ENCODE peak calls at places on chromosome 11, in seven cellular contexts. A is BE2C, J is choroid plexus epithelial cell, K is A549, Z is fibroblast of mammary gland, V is BJ, T is cardiac fibroblast. R is an unnamed sample.

GRCh38 chr11:57491371-57492061 is 24.0 kb downstream of the SLC43A1 start:
- DNase-seq in A (peak), J (peak), K (peak), Z (peak), V (no peak), T (peak), R (peak)

GRCh38 chr11:3920148-3920852 is 64.8 kb downstream of the STIM1 start:
- DNase-seq in A (no peak), J (peak), K (peak), Z (peak), V (peak), T (peak), R (peak)

GRCh38 chr11:2812371-2812991 is 73.1 kb downstream of the CDKN1C start:
- DNase-seq in A (no peak), J (peak), K (no peak), Z (no peak), V (no peak), T (no peak), R (no peak)

GRCh38 chr11:87459351-87459750 is 421.6 kb downstream of the TMEM135 start:
- DNase-seq in A (no peak), J (no peak), K (no peak), Z (no peak), V (no peak), T (no peak), R (no peak)

GRCh38 chr11:31529701-31530100 is 20.1 kb downstream of the ELP4 start:
- DNase-seq in A (no peak), J (no peak), K (no peak), Z (no peak), V (no peak), T (no peak), R (no peak)

GRCh38 chr11:29306527-29306926 is 710.3 kb downstream of the KCNA4 start:
- DNase-seq in A (no peak), J (peak), K (no peak), Z (peak), V (peak), T (peak), R (no peak)

GRCh38 chr11:61061081-61061826 is 41.0 kb upstream of the CD5 start:
- DNase-seq in A (no peak), J (peak), K (no peak), Z (peak), V (no peak), T (peak), R (peak)

GRCh38 chr11:115606223-115607220 is 102.3 kb upstream of the CADM1 start:
- DNase-seq in A (peak), J (peak), K (no peak), Z (no peak), V (no peak), T (no peak), R (no peak)

GRCh38 chr11:2950825-2951224 is 21.6 kb upstream of the PHLDA2 start:
- DNase-seq in A (no peak), J (peak), K (no peak), Z (no peak), V (no peak), T (no peak), R (no peak)

GRCh38 chr11:117820071-117820470 is 4.5 kb downstream of the FXYD2 start:
- DNase-seq in A (no peak), J (no peak), K (no peak), Z (no peak), V (no peak), T (no peak), R (no peak)

GRCh38 chr11:41281131-41281742 is 178.2 kb downstream of the LRRC4C start:
- DNase-seq in A (no peak), J (peak), K (no peak), Z (no peak), V (peak), T (no peak), R (no peak)

GRCh38 chr11:75024068-75024449 is 35.3 kb downstream of the NEU3 start:
- DNase-seq in A (no peak), J (no peak), K (no peak), Z (no peak), V (no peak), T (no peak), R (no peak)

GRCh38 chr11:20488352-20488751 is 100.8 kb downstream of the PRMT3 start:
- DNase-seq in A (peak), J (no peak), K (no peak), Z (no peak), V (no peak), T (no peak), R (no peak)

GRCh38 chr11:121930004-121930965 is 185.7 kb downstream of the BLID start:
- DNase-seq in A (no peak), J (peak), K (no peak), Z (peak), V (no peak), T (peak), R (no peak)

GRCh38 chr11:31813242-31813960 is 2.3 kb upstream of the PAX6 start:
- DNase-seq in A (no peak), J (no peak), K (no peak), Z (no peak), V (no peak), T (no peak), R (no peak)

GRCh38 chr11:37512156-37512780 is 914.2 kb upstream of the RAG2 start:
- DNase-seq in A (no peak), J (peak), K (no peak), Z (peak), V (no peak), T (peak), R (peak)

GRCh38 chr11:2987881-2988280 is 4.2 kb downstream of the NAP1L4 start:
- DNase-seq in A (no peak), J (no peak), K (no peak), Z (no peak), V (no peak), T (no peak), R (no peak)

GRCh38 chr11:66467034-66467659 is 442 bp downstream of the PELI3 start:
- DNase-seq in A (no peak), J (peak), K (peak), Z (no peak), V (no peak), T (peak), R (peak)

DNA sequence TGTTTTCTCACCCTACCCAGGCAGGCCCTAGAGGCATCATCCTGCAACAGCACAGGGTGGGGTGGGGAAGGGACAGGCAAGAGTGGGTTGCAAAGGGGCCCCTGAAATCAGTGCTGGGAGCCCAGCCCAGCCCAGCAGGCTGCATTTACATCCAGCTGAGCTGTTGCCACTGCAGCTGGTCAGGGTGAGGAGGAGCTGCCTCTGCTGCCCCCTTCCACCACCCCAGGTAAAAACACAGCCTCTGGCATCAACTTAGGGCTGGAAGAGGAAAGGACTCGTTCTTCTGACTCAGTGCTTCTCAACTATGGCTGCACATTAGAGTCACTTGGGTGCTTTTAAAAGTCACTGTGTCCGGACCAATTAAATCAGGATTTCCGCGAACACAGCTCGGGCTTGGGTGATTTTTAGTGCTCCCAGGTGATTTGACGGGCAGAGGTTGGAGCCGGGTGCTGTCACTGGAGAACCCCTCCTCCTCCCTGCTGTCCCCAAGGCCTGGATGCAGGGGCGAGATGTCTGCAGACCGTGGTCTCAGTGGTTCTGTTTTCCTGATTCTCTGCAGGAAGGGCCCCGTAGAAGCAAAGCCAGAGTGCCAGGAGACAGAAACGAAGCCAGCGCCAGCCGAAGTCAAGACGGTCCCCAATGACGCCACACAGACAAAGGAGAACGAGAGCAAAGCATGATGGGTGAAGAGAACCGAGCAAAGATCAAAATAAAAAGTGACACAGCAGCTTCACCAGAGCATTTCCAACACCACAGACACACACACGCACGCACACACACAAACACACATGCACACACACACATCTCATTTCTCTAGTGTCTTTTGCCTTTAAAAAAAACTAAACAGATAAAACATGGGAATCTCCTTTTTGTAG is 39.4 kb upstream of the TTC12 start:
- DNase-seq in A (peak), J (peak), K (peak), Z (no peak), V (no peak), T (no peak), R (peak)
- TF ChIP-seq CTCF in A (peak), J (peak), K (no peak), Z (no peak), V (no peak), T (no peak), R (peak)

GRCh38 chr11:73333173-73333572 is 25.1 kb downstream of the ARHGEF17 start:
- DNase-seq in A (no peak), J (no peak), K (no peak), Z (no peak), V (no peak), T (no peak), R (no peak)

GRCh38 chr11:73331138-73331916 is 23.3 kb downstream of the ARHGEF17 start:
- DNase-seq in A (no peak), J (peak), K (no peak), Z (no peak), V (no peak), T (no peak), R (no peak)

GRCh38 chr11:73327812-73328364 is 19.8 kb downstream of the ARHGEF17 start:
- DNase-seq in A (no peak), J (no peak), K (no peak), Z (no peak), V (no peak), T (no peak), R (no peak)

GRCh38 chr11:73333626-73334199 is 25.6 kb downstream of the ARHGEF17 start:
- DNase-seq in A (no peak), J (no peak), K (no peak), Z (peak), V (no peak), T (no peak), R (no peak)

GRCh38 chr11:73330569-73331093 is 22.6 kb downstream of the ARHGEF17 start:
- DNase-seq in A (peak), J (peak), K (peak), Z (peak), V (no peak), T (peak), R (no peak)
- TF ChIP-seq CTCF in A (peak), J (peak), K (no peak), Z (peak), V (peak), T (peak), R (no peak)

GRCh38 chr11:68044145-68044813 is 5.5 kb downstream of the TCIRG1 start:
- DNase-seq in A (peak), J (no peak), K (no peak), Z (no peak), V (no peak), T (no peak), R (no peak)
- TF ChIP-seq CTCF in A (peak), J (peak), K (no peak), Z (no peak), V (no peak), T (no peak), R (no peak)

GRCh38 chr11:99814738-99815137 is 794.0 kb downstream of the CNTN5 start:
- DNase-seq in A (no peak), J (peak), K (peak), Z (no peak), V (no peak), T (no peak), R (no peak)
- TF ChIP-seq CTCF in A (peak), J (peak), K (no peak), Z (no peak), V (no peak), T (no peak), R (no peak)

GRCh38 chr11:46249103-46249942 is 28.1 kb upstream of the CREB3L1 start:
- DNase-seq in A (no peak), J (peak), K (no peak), Z (peak), V (no peak), T (peak), R (no peak)

GRCh38 chr11:46248270-46249102 is 29.0 kb upstream of the CREB3L1 start:
- DNase-seq in A (no peak), J (peak), K (peak), Z (peak), V (peak), T (peak), R (no peak)

GRCh38 chr11:46246514-46246913 is 30.9 kb upstream of the CREB3L1 start:
- DNase-seq in A (no peak), J (peak), K (no peak), Z (peak), V (no peak), T (peak), R (no peak)

GRCh38 chr11:46247090-46247489 is 30.4 kb upstream of the CREB3L1 start:
- DNase-seq in A (no peak), J (no peak), K (no peak), Z (peak), V (no peak), T (peak), R (no peak)

DNA sequence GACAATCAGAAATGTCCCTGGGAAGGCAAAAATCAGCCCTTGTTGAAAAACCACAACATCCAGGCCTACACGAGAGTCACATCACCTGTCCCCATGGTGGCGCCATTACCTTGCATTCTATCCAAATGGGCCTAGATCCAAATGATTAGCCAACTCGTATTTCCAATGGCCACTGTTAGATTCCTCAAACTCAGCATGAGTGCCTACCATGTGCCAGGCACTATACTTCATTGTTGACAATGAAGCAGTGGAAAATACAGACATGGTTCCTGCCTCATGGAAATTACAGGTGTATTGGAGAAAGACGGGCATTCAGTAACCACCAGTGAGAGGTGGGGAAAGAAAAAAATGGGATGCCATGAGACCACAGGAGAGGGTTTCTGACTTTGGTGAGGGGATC is 29.8 kb upstream of the CREB3L1 start:
- DNase-seq in A (peak), J (peak), K (peak), Z (peak), V (no peak), T (peak), R (peak)
- TF ChIP-seq CTCF in A (peak), J (peak), K (peak), Z (peak), V (no peak), T (peak), R (peak)

GRCh38 chr11:6594142-6594768 is 9.2 kb downstream of the RRP8 start:
- DNase-seq in A (no peak), J (no peak), K (no peak), Z (no peak), V (no peak), T (no peak), R (no peak)
- TF ChIP-seq CTCF in A (no peak), J (no peak), K (no peak), Z (no peak), V (no peak), T (no peak), R (no peak)

GRCh38 chr11:7691759-7692334 is 14.4 kb downstream of the OVCH2 start:
- DNase-seq in A (no peak), J (peak), K (no peak), Z (no peak), V (no peak), T (no peak), R (no peak)

GRCh38 chr11:7689239-7689638 is 15.9 kb upstream of the CYB5R2 start:
- DNase-seq in A (no peak), J (no peak), K (no peak), Z (no peak), V (no peak), T (no peak), R (no peak)

GRCh38 chr11:7688238-7688826 is 15.0 kb upstream of the CYB5R2 start:
- DNase-seq in A (no peak), J (peak), K (peak), Z (peak), V (no peak), T (peak), R (peak)

GRCh38 chr11:7687386-7687785 is 14.1 kb upstream of the CYB5R2 start:
- DNase-seq in A (no peak), J (no peak), K (no peak), Z (no peak), V (no peak), T (no peak), R (no peak)

DNA sequence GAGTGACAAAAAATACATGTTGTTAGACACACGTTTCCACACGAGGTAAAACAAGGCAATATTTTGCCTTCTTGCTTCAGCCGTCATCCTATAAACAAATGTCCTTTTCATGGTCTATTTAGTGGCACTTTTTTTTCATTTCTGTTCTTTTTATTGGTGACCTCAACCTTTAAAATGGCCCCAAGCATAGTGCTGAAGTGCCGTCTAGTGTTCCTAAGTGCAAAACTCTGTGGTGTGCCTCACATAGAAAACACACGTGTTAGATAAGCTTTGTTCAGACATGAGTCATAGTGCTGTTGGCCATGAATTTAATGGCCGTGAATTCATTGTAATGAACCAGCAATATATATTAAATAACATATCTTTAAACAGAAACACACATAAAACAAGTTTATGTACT is 15.6 kb downstream of the OVCH2 start:
- DNase-seq in A (no peak), J (no peak), K (no peak), Z (peak), V (no peak), T (peak), R (no peak)
- TF ChIP-seq CTCF in A (no peak), J (no peak), K (no peak), Z (peak), V (no peak), T (peak), R (no peak)

DNA sequence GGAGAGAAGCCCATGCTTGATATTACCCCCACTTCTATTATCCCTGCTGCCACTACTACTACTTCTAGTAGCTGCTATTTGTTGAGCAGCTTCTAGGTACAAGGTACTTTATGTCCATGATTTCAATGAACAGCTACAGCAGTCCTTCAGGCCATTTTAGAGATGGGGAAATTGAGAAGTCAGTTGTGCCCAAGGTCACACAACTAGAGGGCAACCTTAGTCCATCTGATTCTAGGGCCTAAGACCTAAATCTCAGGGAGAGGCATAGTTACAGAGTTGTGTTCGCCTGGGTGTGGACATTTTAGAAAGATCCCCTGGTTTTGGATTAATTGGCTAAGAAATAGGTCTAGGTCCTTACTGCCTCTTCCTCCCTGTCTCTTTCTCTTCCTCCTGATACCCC is 52.3 kb downstream of the MICAL2 start:
- DNase-seq in A (no peak), J (no peak), K (no peak), Z (no peak), V (no peak), T (no peak), R (no peak)
- TF ChIP-seq CTCF in A (no peak), J (no peak), K (no peak), Z (no peak), V (no peak), T (no peak), R (no peak)

GRCh38 chr11:14905104-14906033 is 13.3 kb upstream of the CYP2R1 start:
- DNase-seq in A (no peak), J (peak), K (peak), Z (peak), V (no peak), T (peak), R (no peak)

GRCh38 chr11:14907411-14908213 is 15.6 kb upstream of the CYP2R1 start:
- DNase-seq in A (peak), J (peak), K (peak), Z (peak), V (no peak), T (peak), R (peak)

GRCh38 chr11:14904745-14905103 is 12.7 kb upstream of the CYP2R1 start:
- DNase-seq in A (no peak), J (peak), K (peak), Z (peak), V (no peak), T (peak), R (peak)

GRCh38 chr11:14906614-14907392 is 14.8 kb upstream of the CYP2R1 start:
- DNase-seq in A (no peak), J (no peak), K (no peak), Z (no peak), V (no peak), T (no peak), R (no peak)

GRCh38 chr11:14908214-14908880 is 16.3 kb upstream of the CYP2R1 start:
- DNase-seq in A (no peak), J (peak), K (peak), Z (peak), V (no peak), T (peak), R (no peak)
- TF ChIP-seq CTCF in A (peak), J (peak), K (peak), Z (peak), V (peak), T (peak), R (peak)

DNA sequence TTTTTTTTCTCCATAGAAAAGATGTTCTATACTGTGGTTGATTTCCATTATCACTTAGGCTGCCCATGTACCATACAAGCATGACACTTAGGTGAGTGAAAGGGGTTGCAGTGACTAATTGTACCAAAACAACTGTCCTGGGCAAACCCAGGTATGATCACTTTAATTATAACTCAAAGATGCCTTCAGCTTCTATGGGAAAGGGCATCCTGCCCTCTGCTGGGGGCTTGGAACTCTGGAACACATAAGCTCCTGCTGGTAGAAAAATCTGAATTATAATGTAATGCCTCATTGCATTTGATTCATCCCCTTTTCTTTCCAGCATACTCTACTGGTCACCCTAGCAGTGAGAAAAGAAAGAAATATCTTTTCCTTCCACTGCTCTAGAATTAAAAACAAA is 206.3 kb downstream of the DDX10 start:
- DNase-seq in A (peak), J (peak), K (peak), Z (peak), V (no peak), T (peak), R (peak)
- TF ChIP-seq CTCF in A (peak), J (peak), K (peak), Z (peak), V (peak), T (peak), R (no peak)

R was measured in Calu3.